ENCODE peak calls at places on chromosomes 11 and 22, in four cellular contexts. One of them, this sample, is unnamed.

GRCh38 chr22:49869855-49870712 is 16.4 kb downstream of the ZBED4 start:
- DNase-seq in HepG2: no peak
- DNase-seq in GM23338: no peak
- DNase-seq in A549: no peak
- DNase-seq in this sample: no peak

GRCh38 chr11:35139883-35140282 is 912 bp downstream of the CD44 start:
- DNase-seq in HepG2: no peak
- DNase-seq in GM23338: no peak
- DNase-seq in A549: no peak
- DNase-seq in this sample: no peak

GRCh38 chr11:81804858-81805257 is 928.8 kb downstream of the FAM181B start:
- DNase-seq in HepG2: no peak
- DNase-seq in GM23338: no peak
- DNase-seq in A549: no peak
- DNase-seq in this sample: no peak

GRCh38 chr22:24816841-24817240 is 10.8 kb downstream of the SGSM1 start:
- DNase-seq in HepG2: no peak
- DNase-seq in GM23338: no peak
- DNase-seq in A549: no peak
- DNase-seq in this sample: no peak

GRCh38 chr11:96144553-96144952 is 198.4 kb downstream of the MAML2 start:
- DNase-seq in HepG2: no peak
- DNase-seq in GM23338: no peak
- DNase-seq in A549: no peak
- DNase-seq in this sample: no peak

GRCh38 chr11:116605543-116605942 is 167.2 kb downstream of the BUD13 start:
- DNase-seq in HepG2: peak
- DNase-seq in GM23338: peak
- DNase-seq in A549: no peak
- DNase-seq in this sample: peak

GRCh38 chr11:94895451-94895850 is 77.9 kb downstream of the CWC15 start:
- DNase-seq in HepG2: no peak
- DNase-seq in GM23338: no peak
- DNase-seq in A549: no peak
- DNase-seq in this sample: no peak

GRCh38 chr22:20507253-20508066 is at the start of gene MED15:
- DNase-seq in HepG2: peak
- DNase-seq in GM23338: peak
- DNase-seq in A549: peak
- DNase-seq in this sample: peak

GRCh38 chr11:95660038-95660437 is 129.5 kb downstream of the FAM76B start:
- DNase-seq in HepG2: no peak
- DNase-seq in GM23338: peak
- DNase-seq in A549: no peak
- DNase-seq in this sample: no peak

GRCh38 chr11:35398881-35399280 is 20.5 kb downstream of the SLC1A2 start:
- DNase-seq in HepG2: no peak
- DNase-seq in GM23338: no peak
- DNase-seq in A549: no peak
- DNase-seq in this sample: no peak

GRCh38 chr22:24436553-24436952 is 9.2 kb downstream of the ADORA2A start:
- DNase-seq in HepG2: no peak
- DNase-seq in GM23338: no peak
- DNase-seq in A549: no peak
- DNase-seq in this sample: no peak

GRCh38 chr11:78562398-78562797 is 12.3 kb downstream of the NARS2 start:
- DNase-seq in HepG2: no peak
- DNase-seq in GM23338: no peak
- DNase-seq in A549: peak
- DNase-seq in this sample: no peak

GRCh38 chr11:45025716-45026492 is 75.2 kb upstream of the TP53I11 start:
- DNase-seq in HepG2: peak
- DNase-seq in GM23338: peak
- DNase-seq in A549: no peak
- DNase-seq in this sample: no peak

GRCh38 chr11:12771875-12772274 is 97.7 kb downstream of the TEAD1 start:
- DNase-seq in HepG2: no peak
- DNase-seq in GM23338: no peak
- DNase-seq in A549: no peak
- DNase-seq in this sample: no peak

GRCh38 chr11:66331542-66332370 is 4.5 kb downstream of the RIN1 start:
- DNase-seq in HepG2: no peak
- DNase-seq in GM23338: no peak
- DNase-seq in A549: no peak
- DNase-seq in this sample: no peak

GRCh38 chr22:46171940-46172339 is 21.6 kb downstream of the PPARA start:
- DNase-seq in HepG2: no peak
- DNase-seq in GM23338: no peak
- DNase-seq in A549: no peak
- DNase-seq in this sample: no peak

GRCh38 chr11:32006799-32007388 is 84.0 kb upstream of the RCN1 start:
- DNase-seq in HepG2: peak
- DNase-seq in GM23338: peak
- DNase-seq in A549: peak
- DNase-seq in this sample: peak

GRCh38 chr22:20424937-20425587 is 12.6 kb downstream of the SCARF2 start:
- DNase-seq in HepG2: no peak
- DNase-seq in GM23338: peak
- DNase-seq in A549: no peak
- DNase-seq in this sample: no peak

GRCh38 chr11:71485063-71485399 is 32.0 kb downstream of the NADSYN1 start:
- DNase-seq in HepG2: no peak
- DNase-seq in GM23338: no peak
- DNase-seq in A549: no peak
- DNase-seq in this sample: no peak

GRCh38 chr22:40714514-40714966 is 35.3 kb downstream of the MCHR1 start:
- DNase-seq in HepG2: peak
- DNase-seq in GM23338: peak
- DNase-seq in A549: no peak
- DNase-seq in this sample: no peak

GRCh38 chr22:29071261-29072045 is 1.4 kb upstream of the KREMEN1 start:
- DNase-seq in HepG2: peak
- DNase-seq in GM23338: peak
- DNase-seq in A549: no peak
- DNase-seq in this sample: no peak

GRCh38 chr11:118229274-118229847 is 4.5 kb upstream of the JAML start:
- DNase-seq in HepG2: no peak
- DNase-seq in GM23338: no peak
- DNase-seq in A549: no peak
- DNase-seq in this sample: no peak

GRCh38 chr11:1479678-1480118 is 6.9 kb downstream of the MOB2 start:
- DNase-seq in HepG2: no peak
- DNase-seq in GM23338: no peak
- DNase-seq in A549: no peak
- DNase-seq in this sample: no peak

GRCh38 chr11:43396617-43397016 is 37.9 kb downstream of the TTC17 start:
- DNase-seq in HepG2: no peak
- DNase-seq in GM23338: peak
- DNase-seq in A549: no peak
- DNase-seq in this sample: no peak

GRCh38 chr22:22111267-22111751 is 128.7 kb upstream of the TOP3B start:
- DNase-seq in HepG2: no peak
- DNase-seq in GM23338: no peak
- DNase-seq in A549: peak
- DNase-seq in this sample: peak

GRCh38 chr11:73388241-73389133 is 12.3 kb downstream of the RELT start:
- DNase-seq in HepG2: no peak
- DNase-seq in GM23338: peak
- DNase-seq in A549: no peak
- DNase-seq in this sample: no peak

GRCh38 chr11:35787626-35788025 is 125.1 kb downstream of the TRIM44 start:
- DNase-seq in HepG2: no peak
- DNase-seq in GM23338: no peak
- DNase-seq in A549: no peak
- DNase-seq in this sample: no peak

GRCh38 chr11:102869354-102869753 is 5.4 kb downstream of the MMP12 start:
- DNase-seq in HepG2: no peak
- DNase-seq in GM23338: no peak
- DNase-seq in A549: no peak
- DNase-seq in this sample: no peak

GRCh38 chr11:27945323-27945722 is 162.6 kb downstream of the KIF18A start:
- DNase-seq in HepG2: no peak
- DNase-seq in GM23338: no peak
- DNase-seq in A549: no peak
- DNase-seq in this sample: no peak

DNA sequence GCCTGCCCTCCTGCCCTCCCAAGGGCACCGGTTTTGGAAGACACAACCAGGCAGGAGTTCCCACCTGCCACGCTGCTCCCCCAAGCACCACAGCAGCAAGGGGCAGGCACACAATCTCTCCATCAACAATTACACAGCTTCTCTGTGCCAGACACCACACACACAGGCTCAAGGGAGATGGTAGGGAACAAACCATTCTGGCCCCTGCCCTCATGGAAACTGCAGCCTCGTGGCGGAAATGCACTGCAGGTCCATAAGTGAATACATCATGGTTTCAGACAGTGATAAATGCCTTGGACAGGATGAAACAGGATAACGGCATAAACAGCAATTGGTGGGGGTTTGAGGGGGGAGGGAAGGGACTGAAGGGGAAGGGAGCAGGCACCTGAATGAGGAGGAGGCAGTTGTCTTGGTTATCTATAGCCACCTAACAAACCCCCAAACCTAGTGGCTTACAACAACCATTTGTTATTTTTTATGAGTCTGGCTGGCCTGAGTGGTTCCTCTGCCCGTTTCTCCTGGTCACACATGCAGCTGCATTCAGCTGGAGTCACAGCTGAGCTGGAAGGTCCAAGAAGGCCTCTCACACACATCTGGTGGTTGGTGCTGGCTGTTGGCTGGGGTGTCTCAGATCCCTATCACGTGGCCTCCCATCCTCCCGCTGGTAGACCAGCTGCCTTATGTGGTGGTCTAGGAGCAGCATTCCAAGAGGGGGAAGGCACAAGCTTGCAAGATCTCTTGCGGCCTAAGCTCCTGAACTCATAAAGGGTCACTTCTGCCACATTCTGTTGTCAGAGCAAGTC is 15.0 kb upstream of the YWHAH start:
- DNase-seq in HepG2: no peak
- DNase-seq in GM23338: no peak
- DNase-seq in A549: no peak
- DNase-seq in this sample: no peak
- TF ChIP-seq JUNB in HepG2: no peak
- TF ChIP-seq JUNB in GM23338: no peak
- TF ChIP-seq JUNB in A549: no peak
- TF ChIP-seq JUNB in this sample: no peak

GRCh38 chr22:26476705-26477340 is 6.8 kb downstream of the HPS4 start:
- DNase-seq in HepG2: peak
- DNase-seq in GM23338: no peak
- DNase-seq in A549: no peak
- DNase-seq in this sample: no peak
- TF ChIP-seq JUNB in HepG2: no peak
- TF ChIP-seq JUNB in GM23338: no peak
- TF ChIP-seq JUNB in A549: no peak
- TF ChIP-seq JUNB in this sample: no peak

GRCh38 chr11:10777806-10778205 is 26.8 kb downstream of the CTR9 start:
- DNase-seq in HepG2: no peak
- DNase-seq in GM23338: no peak
- DNase-seq in A549: no peak
- DNase-seq in this sample: no peak
- TF ChIP-seq JUNB in HepG2: no peak
- TF ChIP-seq JUNB in GM23338: no peak
- TF ChIP-seq JUNB in A549: no peak
- TF ChIP-seq JUNB in this sample: no peak

GRCh38 chr22:30767656-30768055 is 73.0 kb downstream of the OSBP2 start:
- DNase-seq in HepG2: no peak
- DNase-seq in GM23338: no peak
- DNase-seq in A549: no peak
- DNase-seq in this sample: no peak

DNA sequence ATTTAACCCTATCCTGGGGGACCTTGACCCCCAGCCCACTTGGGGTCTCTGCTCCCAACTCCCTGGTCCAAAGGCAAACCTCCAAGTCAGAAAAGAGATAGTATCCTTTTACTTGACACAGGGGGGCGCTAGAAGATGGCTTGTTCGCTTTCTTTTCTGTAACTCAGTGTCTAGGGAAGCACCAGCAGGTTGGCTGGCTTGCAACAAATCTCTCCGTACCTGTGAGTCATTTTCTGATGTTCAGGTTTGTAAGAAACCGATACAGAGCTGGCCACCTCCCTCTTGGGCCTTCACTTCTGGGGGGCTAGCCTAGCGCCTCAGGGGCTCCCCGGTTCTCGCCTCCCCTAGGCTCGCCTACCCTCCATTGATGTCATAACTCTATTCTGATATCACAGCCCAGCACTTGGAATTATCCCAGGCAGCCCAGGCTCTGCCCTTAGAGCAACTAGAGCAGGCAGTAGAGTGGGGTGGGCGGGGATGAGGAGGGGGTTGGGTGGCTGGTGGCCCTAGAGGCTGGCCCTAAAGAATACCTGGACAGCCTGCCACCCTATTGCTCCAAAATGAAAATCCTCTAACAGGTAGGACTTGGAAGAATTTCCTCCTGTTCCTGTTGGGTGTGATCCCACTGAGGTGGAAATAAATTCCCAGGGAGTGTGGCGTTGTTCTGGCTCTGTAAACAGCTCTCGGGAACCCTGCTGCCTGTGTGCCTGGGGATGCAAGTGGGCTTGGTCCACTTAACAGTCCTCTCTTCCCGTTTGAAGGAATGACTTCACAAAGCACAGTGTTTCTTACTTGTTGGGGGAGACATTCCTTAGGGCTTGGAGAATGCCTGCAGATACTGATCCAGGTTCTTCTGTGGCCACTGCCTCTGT is 69.4 kb downstream of the OSBP2 start:
- DNase-seq in HepG2: peak
- DNase-seq in GM23338: peak
- DNase-seq in A549: peak
- DNase-seq in this sample: peak
- TF ChIP-seq JUNB in HepG2: no peak
- TF ChIP-seq JUNB in GM23338: no peak
- TF ChIP-seq JUNB in A549: no peak
- TF ChIP-seq JUNB in this sample: no peak

GRCh38 chr11:46229250-46229649 is 48.2 kb upstream of the CREB3L1 start:
- DNase-seq in HepG2: no peak
- DNase-seq in GM23338: no peak
- DNase-seq in A549: no peak
- DNase-seq in this sample: no peak
- TF ChIP-seq JUNB in HepG2: no peak
- TF ChIP-seq JUNB in GM23338: no peak
- TF ChIP-seq JUNB in A549: no peak
- TF ChIP-seq JUNB in this sample: no peak

GRCh38 chr11:76629133-76629852 is 41.3 kb downstream of the LRRC32 start:
- DNase-seq in HepG2: no peak
- DNase-seq in GM23338: no peak
- DNase-seq in A549: no peak
- DNase-seq in this sample: no peak
- TF ChIP-seq JUNB in HepG2: no peak
- TF ChIP-seq JUNB in GM23338: no peak
- TF ChIP-seq JUNB in A549: no peak
- TF ChIP-seq JUNB in this sample: no peak